ENCODE peak calls at places on chromosomes 3 and 15, in ten cellular contexts. S is caudate nucleus; E is GM23338; F is stimulated activated naive CD8-positive, alpha-beta T cell treated with anti-CD3 and anti-CD28 coated beads, Interleukin-15, amount 100 ng/mL, for 72 hours; U is activated CD4-positive, alpha-beta memory T cell treated with anti-CD3 and anti-CD28 coated beads for 36 hours; C is AG09319; W is stimulated activated CD4-positive, alpha-beta T cell treated with anti-CD3 and anti-CD28 coated beads, Interleukin-15, amount 100 ng/mL, for 1 hour; Y is stomach; V is activated CD4-positive, alpha-beta T cell treated with anti-CD3 and anti-CD28 coated beads for 24 hours; J is activated gamma-delta T cell. P is an unnamed sample.

GRCh38 chr3:67297715-67298475 is 299.8 kb downstream of the KBTBD8 start:
- DNase-seq in S (no peak), E (no peak), F (no peak), U (no peak), C (no peak), W (no peak), Y (no peak), V (no peak), J (no peak), P (no peak)

GRCh38 chr15:65638681-65639089 is 16.9 kb downstream of the SLC24A1 start:
- DNase-seq in S (no peak), E (peak; percentile 92), F (peak; percentile 33), U (peak; percentile 33), C (peak; percentile 67), W (no peak), Y (no peak), V (peak; percentile 21), J (no peak), P (peak; percentile 87)

GRCh38 chr3:14248849-14249523 is 70.4 kb downstream of the LSM3 start:
- DNase-seq in S (no peak), E (no peak), F (no peak), U (no peak), C (no peak), W (no peak), Y (no peak), V (no peak), J (no peak), P (no peak)

GRCh38 chr15:35349916-35350315 is 196.0 kb downstream of the DPH6 start:
- DNase-seq in S (no peak), E (no peak), F (no peak), U (no peak), C (no peak), W (no peak), Y (no peak), V (no peak), J (no peak), P (no peak)

GRCh38 chr3:70108072-70108471 is 108.5 kb downstream of the SAMMSON start:
- DNase-seq in S (no peak), E (peak; percentile 87), F (no peak), U (peak; percentile 15), C (no peak), W (no peak), Y (peak; percentile 42), V (no peak), J (no peak), P (peak; percentile 67)

GRCh38 chr15:39171944-39172368 is 408.9 kb upstream of the THBS1 start:
- DNase-seq in S (no peak), E (peak; percentile 94), F (peak; percentile 37), U (peak; percentile 48), C (peak; percentile 93), W (no peak), Y (peak; percentile 56), V (peak; percentile 12), J (no peak), P (peak; percentile 97)

GRCh38 chr3:138334608-138335007 is 5.0 kb upstream of the NME9 start:
- DNase-seq in S (no peak), E (no peak), F (no peak), U (no peak), C (no peak), W (no peak), Y (no peak), V (no peak), J (no peak), P (no peak)

GRCh38 chr3:197406266-197406665 is 107.9 kb upstream of the DLG1 start:
- DNase-seq in S (no peak), E (no peak), F (no peak), U (no peak), C (no peak), W (no peak), Y (no peak), V (no peak), J (no peak), P (no peak)

GRCh38 chr3:33372218-33373081 is 67.8 kb downstream of the UBP1 start:
- DNase-seq in S (no peak), E (peak; percentile 68), F (peak; percentile 38), U (peak; percentile 49), C (no peak), W (no peak), Y (peak; percentile 45), V (peak; percentile 18), J (no peak), P (peak; percentile 63)

GRCh38 chr3:188472331-188472730 is 318.4 kb downstream of the LPP start:
- DNase-seq in S (no peak), E (no peak), F (no peak), U (no peak), C (peak; percentile 15), W (no peak), Y (no peak), V (no peak), J (no peak), P (no peak)

GRCh38 chr3:188449421-188449820 is 295.5 kb downstream of the LPP start:
- DNase-seq in S (no peak), E (no peak), F (no peak), U (no peak), C (no peak), W (no peak), Y (no peak), V (no peak), J (no peak), P (no peak)

GRCh38 chr3:24305795-24306467 is 188.7 kb downstream of the THRB start:
- DNase-seq in S (no peak), E (peak; percentile 71), F (no peak), U (no peak), C (no peak), W (no peak), Y (no peak), V (no peak), J (no peak), P (peak; percentile 58)

GRCh38 chr3:42708611-42709151 is 6.1 kb upstream of the HHATL start:
- DNase-seq in S (no peak), E (no peak), F (no peak), U (no peak), C (no peak), W (no peak), Y (no peak), V (no peak), J (no peak), P (no peak)

GRCh38 chr3:74546426-74546825 is 68.0 kb downstream of the CNTN3 start:
- DNase-seq in S (no peak), E (no peak), F (no peak), U (no peak), C (no peak), W (no peak), Y (peak; percentile 26), V (no peak), J (no peak), P (no peak)

GRCh38 chr3:181791380-181791779 is 79.7 kb downstream of the SOX2 start:
- DNase-seq in S (no peak), E (no peak), F (no peak), U (no peak), C (no peak), W (no peak), Y (no peak), V (no peak), J (no peak), P (no peak)

GRCh38 chr3:99980606-99981005 is 133.7 kb downstream of the FILIP1L start:
- DNase-seq in S (no peak), E (no peak), F (no peak), U (no peak), C (no peak), W (no peak), Y (no peak), V (no peak), J (no peak), P (no peak)

GRCh38 chr3:169769287-169770181 is at the start of gene ACTRT3:
- DNase-seq in S (peak; percentile 37), E (peak; percentile 85), F (peak; percentile 76), U (peak; percentile 74), C (no peak), W (peak; percentile 34), Y (peak; percentile 76), V (peak; percentile 41), J (peak; percentile 39), P (peak; percentile 94)

GRCh38 chr15:38042707-38043445 is 108.4 kb downstream of the TMCO5A start:
- DNase-seq in S (no peak), E (no peak), F (no peak), U (no peak), C (no peak), W (no peak), Y (no peak), V (no peak), J (no peak), P (no peak)

GRCh38 chr3:156826144-156826895 is at the start of gene LEKR1:
- DNase-seq in S (peak; percentile 49), E (peak; percentile 85), F (peak; percentile 67), U (peak; percentile 76), C (peak; percentile 83), W (peak; percentile 32), Y (peak; percentile 88), V (peak; percentile 51), J (peak; percentile 67), P (peak; percentile 94)

GRCh38 chr3:30357897-30358296 is 248.5 kb upstream of the TGFBR2 start:
- DNase-seq in S (no peak), E (no peak), F (no peak), U (no peak), C (no peak), W (no peak), Y (no peak), V (no peak), J (no peak), P (no peak)

GRCh38 chr3:142209655-142210054 is 15.7 kb downstream of the GK5 start:
- DNase-seq in S (no peak), E (no peak), F (no peak), U (no peak), C (peak; percentile 49), W (no peak), Y (no peak), V (no peak), J (no peak), P (no peak)

GRCh38 chr15:69476704-69477473 is 24.3 kb downstream of the RPLP1 start:
- DNase-seq in S (no peak), E (no peak), F (no peak), U (no peak), C (no peak), W (no peak), Y (no peak), V (no peak), J (no peak), P (no peak)

P was measured in mesendoderm.